ENCODE peak calls at places on chromosomes 11 and 22, in six cellular contexts. Z, Q, C, J, X and T are unnamed samples.

GRCh38 chr11:65958306-65958705 is 3.2 kb upstream of the SART1 start:
- DNase-seq in Z (no peak), Q (no peak), C (no peak), J (no peak), X (no peak), T (no peak)

GRCh38 chr22:49712195-49712791 is 115.4 kb downstream of the BRD1 start:
- DNase-seq in Z (no peak), Q (no peak), C (peak), J (no peak), X (peak), T (no peak)

GRCh38 chr11:103170865-103171264 is 61.6 kb downstream of the DYNC2H1 start:
- DNase-seq in Z (no peak), Q (no peak), C (no peak), J (no peak), X (no peak), T (no peak)

GRCh38 chr22:26169312-26170111 is at the start of gene SEZ6L:
- DNase-seq in Z (no peak), Q (peak), C (no peak), J (no peak), X (peak), T (peak)

GRCh38 chr11:118939412-118939915 is 13.7 kb upstream of the BCL9L start:
- DNase-seq in Z (no peak), Q (no peak), C (no peak), J (no peak), X (no peak), T (no peak)

GRCh38 chr11:8106679-8107078 is 25.7 kb downstream of the TUB start:
- DNase-seq in Z (no peak), Q (no peak), C (no peak), J (no peak), X (no peak), T (no peak)

GRCh38 chr11:108669711-108670110 is 4.8 kb downstream of the DDX10 start:
- DNase-seq in Z (no peak), Q (no peak), C (no peak), J (no peak), X (no peak), T (no peak)

GRCh38 chr22:22933807-22934542 is 46.4 kb downstream of the IGLL5 start:
- DNase-seq in Z (no peak), Q (no peak), C (peak), J (no peak), X (no peak), T (no peak)

GRCh38 chr22:29102300-29102699 is 29.5 kb downstream of the KREMEN1 start:
- DNase-seq in Z (no peak), Q (no peak), C (no peak), J (no peak), X (no peak), T (no peak)

GRCh38 chr22:38869663-38870062 is 2.4 kb downstream of the CBX6 start:
- DNase-seq in Z (no peak), Q (no peak), C (no peak), J (no peak), X (no peak), T (no peak)
- H3K27ac ChIP-seq in Z (no peak), Q (no peak), C (no peak), J (peak), X (no peak), T (no peak)

GRCh38 chr11:61332266-61332822 is 561 bp downstream of the DDB1 start:
- DNase-seq in Z (peak), Q (peak), C (peak), J (no peak), X (no peak), T (no peak)
- TF ChIP-seq GABPA in Z (no peak), Q (no peak), C (no peak), J (no peak), X (no peak), T (no peak)

GRCh38 chr11:697028-697491 is 1.4 kb downstream of the TMEM80 start:
- DNase-seq in Z (no peak), Q (no peak), C (no peak), J (peak), X (no peak), T (peak)

GRCh38 chr11:699753-700152 is 4.1 kb downstream of the TMEM80 start:
- DNase-seq in Z (no peak), Q (no peak), C (no peak), J (no peak), X (no peak), T (no peak)

GRCh38 chr11:698493-699115 is 3.0 kb downstream of the TMEM80 start:
- DNase-seq in Z (no peak), Q (no peak), C (no peak), J (no peak), X (no peak), T (no peak)

GRCh38 chr11:697811-698311 is 2.2 kb downstream of the TMEM80 start:
- DNase-seq in Z (no peak), Q (no peak), C (no peak), J (no peak), X (no peak), T (no peak)

DNA sequence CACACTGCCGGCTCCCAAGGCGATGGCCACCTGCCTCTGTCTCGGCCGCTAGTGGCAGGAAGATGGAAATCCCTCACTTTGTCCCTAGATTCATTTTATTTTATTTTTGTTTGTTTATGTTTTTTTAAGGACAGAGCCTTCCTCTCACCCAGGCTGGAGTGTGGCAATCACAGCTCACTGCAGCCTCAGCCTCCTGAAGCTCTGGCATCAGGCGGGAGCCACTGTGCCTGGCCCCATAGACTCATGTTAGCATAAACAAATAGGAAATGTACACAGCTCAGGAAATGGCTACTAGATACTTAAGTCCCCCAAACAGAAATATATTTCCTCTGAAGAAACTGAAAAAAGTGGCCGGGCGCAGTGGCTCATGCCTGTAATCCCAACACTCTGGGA is 3.5 kb downstream of the TMEM80 start:
- DNase-seq in Z (no peak), Q (no peak), C (no peak), J (no peak), X (no peak), T (no peak)
- H3K27ac ChIP-seq in Z (no peak), Q (no peak), C (no peak), J (no peak), X (no peak), T (no peak)

GRCh38 chr11:93236741-93237675 is 39.2 kb upstream of the SLC36A4 start:
- DNase-seq in Z (peak), Q (peak), C (peak), J (no peak), X (no peak), T (peak)
- TF ChIP-seq GABPA in Z (no peak), Q (no peak), C (no peak), J (no peak), X (no peak), T (no peak)

GRCh38 chr11:117856252-117856651 is 20.2 kb downstream of the FXYD6 start:
- DNase-seq in Z (no peak), Q (no peak), C (no peak), J (no peak), X (no peak), T (no peak)
- H3K27ac ChIP-seq in Z (no peak), Q (no peak), C (no peak), J (no peak), X (no peak), T (no peak)